ENCODE peak calls at places on chromosomes 1 and 21, in ten cellular contexts. P is transverse colon, V is uterus, G is endothelial cell, H is spleen, U is adrenal gland, Y is nephron progenitor cell, M is ovary, O is B cell, B is choroid plexus epithelial cell. R is an unnamed sample.

GRCh38 chr1:226519741-226520598 is 28.6 kb upstream of the STUM start:
- DNase-seq in G (no peak), V (no peak), H (no peak), P (no peak), U (peak), M (no peak), Y (no peak), O (no peak), B (no peak), R (no peak)

GRCh38 chr21:42452401-42453018 is 43.5 kb downstream of the RSPH1 start:
- DNase-seq in M (no peak), V (no peak), P (no peak), O (no peak), B (no peak), G (no peak), Y (no peak), U (no peak), H (peak), R (no peak)

GRCh38 chr1:76005755-76006154 is 68.8 kb upstream of the ST6GALNAC3 start:
- DNase-seq in B (no peak), M (no peak), H (no peak), Y (no peak), U (no peak), V (no peak), P (no peak), G (no peak), O (no peak), R (no peak)

GRCh38 chr1:202589190-202589680 is 121.0 kb downstream of the SYT2 start:
- DNase-seq in P (peak), U (peak), O (no peak), H (no peak), B (peak), G (peak), V (peak), Y (peak), M (peak), R (no peak)

GRCh38 chr1:18203645-18204044 is 96.0 kb downstream of the IGSF21 start:
- DNase-seq in M (no peak), O (no peak), Y (no peak), H (no peak), U (no peak), G (no peak), B (no peak), V (no peak), P (no peak), R (no peak)

GRCh38 chr1:243364866-243365265 is 109.0 kb downstream of the SDCCAG8 start:
- DNase-seq in U (no peak), V (no peak), Y (no peak), M (no peak), B (no peak), G (no peak), H (no peak), P (no peak), O (no peak), R (no peak)

GRCh38 chr21:34642211-34643075 is 26.4 kb upstream of the CLIC6 start:
- DNase-seq in H (no peak), P (no peak), G (no peak), M (no peak), Y (no peak), O (no peak), B (peak), V (no peak), U (no peak), R (peak)

GRCh38 chr1:25885602-25886001 is 10.1 kb upstream of the PAQR7 start:
- DNase-seq in B (no peak), P (no peak), G (no peak), U (no peak), Y (no peak), H (peak), M (no peak), O (no peak), V (no peak), R (no peak)

GRCh38 chr1:87331319-87332269 is 2.9 kb downstream of the LMO4 start:
- DNase-seq in M (peak), H (peak), G (peak), O (peak), P (peak), V (peak), U (peak), B (peak), Y (peak), R (peak)

GRCh38 chr1:196732526-196732925 is 42.1 kb upstream of the CFHR3 start:
- DNase-seq in O (no peak), B (peak), G (no peak), U (no peak), P (no peak), H (no peak), M (no peak), V (no peak), Y (no peak), R (no peak)

GRCh38 chr1:59029768-59030167 is 245.9 kb upstream of the JUN start:
- DNase-seq in V (no peak), B (peak), M (no peak), Y (no peak), O (no peak), U (no peak), P (no peak), H (no peak), G (no peak), R (no peak)

GRCh38 chr21:40840441-40840840 is 6.5 kb downstream of the DSCAM start:
- DNase-seq in B (no peak), H (no peak), V (no peak), P (no peak), M (no peak), U (no peak), Y (no peak), G (no peak), O (no peak), R (no peak)

GRCh38 chr1:234929369-234929768 is 199.3 kb downstream of the TOMM20 start:
- DNase-seq in G (no peak), B (no peak), M (no peak), U (no peak), V (no peak), H (no peak), O (no peak), P (no peak), Y (no peak), R (no peak)

DNA sequence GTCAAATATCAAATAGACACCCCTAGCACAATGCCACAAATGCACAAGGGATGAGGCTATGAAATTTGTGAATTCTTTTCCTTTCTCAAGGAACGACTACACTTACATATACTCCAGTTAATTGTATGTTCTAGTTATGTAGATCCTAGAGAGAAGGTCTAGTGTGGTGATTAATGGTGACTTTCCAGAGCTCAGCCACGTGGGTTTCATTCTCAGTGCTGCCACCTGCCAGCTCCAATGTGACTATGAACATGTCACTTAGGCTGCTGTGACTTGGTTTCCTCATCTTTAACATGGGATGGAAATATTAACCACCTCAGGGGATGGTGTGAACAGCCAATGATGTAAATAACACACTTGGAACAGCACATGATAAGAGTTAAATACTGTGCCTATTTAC is 138.3 kb downstream of the APP start:
- DNase-seq in H (no peak), O (no peak), G (no peak), U (no peak), P (no peak), B (peak), M (no peak), Y (no peak), V (no peak), R (no peak)
- TF ChIP-seq CTCF in H (no peak), O (no peak), G (no peak), U (no peak), P (no peak), B (peak), M (no peak), Y (no peak), V (no peak), R (no peak)

GRCh38 chr1:61055110-61055614 is 27.2 kb upstream of the NFIA start:
- DNase-seq in M (no peak), G (no peak), P (no peak), O (no peak), H (no peak), V (no peak), B (no peak), U (no peak), Y (no peak), R (no peak)
- TF ChIP-seq CTCF in M (no peak), G (no peak), P (no peak), O (no peak), H (no peak), V (no peak), B (no peak), U (no peak), Y (no peak), R (no peak)

DNA sequence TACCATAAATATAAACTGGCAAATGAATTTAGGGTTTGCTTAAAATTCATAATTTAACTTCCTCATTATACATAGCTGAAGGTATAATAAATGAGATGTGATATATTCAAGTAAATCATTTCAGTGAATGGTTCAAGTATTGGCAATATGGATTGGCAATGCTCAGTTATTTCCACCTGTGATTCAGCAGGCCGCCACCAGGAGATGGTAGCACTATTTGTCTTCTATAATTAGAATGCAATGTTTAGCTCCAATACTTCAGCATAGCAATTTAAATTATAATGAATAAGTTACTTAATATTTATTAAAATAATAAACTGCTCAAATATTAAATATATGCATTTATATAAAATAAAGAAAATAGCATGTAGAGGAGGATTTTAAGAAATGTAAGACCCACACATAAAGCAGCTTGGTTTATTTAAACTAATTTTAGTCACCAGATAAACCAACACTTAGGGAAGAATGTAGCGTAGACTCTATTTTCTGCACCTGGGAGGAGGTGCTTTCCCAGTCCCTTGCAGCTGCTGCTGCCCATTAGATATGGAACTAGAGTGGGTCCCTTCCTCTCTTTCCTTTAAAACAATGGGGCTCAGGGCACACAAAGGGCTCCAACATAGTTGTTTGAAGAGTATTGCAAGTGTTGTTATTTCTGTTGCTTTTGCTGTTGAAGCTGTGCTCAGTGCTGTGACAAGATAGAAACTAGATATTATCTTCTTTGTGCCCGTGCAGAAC is 62.1 kb downstream of the PLPPR4 start:
- DNase-seq in V (no peak), U (no peak), O (no peak), P (no peak), G (no peak), Y (no peak), B (peak), H (no peak), M (no peak), R (no peak)
- TF ChIP-seq CTCF in V (no peak), U (peak), O (no peak), P (no peak), G (peak), Y (peak), B (peak), H (no peak), M (no peak), R (no peak)

GRCh38 chr1:23798662-23799142 is 1.9 kb downstream of the GALE start:
- DNase-seq in M (no peak), V (no peak), U (no peak), P (peak), O (no peak), B (no peak), H (peak), G (peak), Y (no peak), R (no peak)
- TF ChIP-seq CTCF in M (no peak), V (no peak), U (no peak), P (no peak), O (no peak), B (peak), H (no peak), G (no peak), Y (no peak), R (no peak)

GRCh38 chr1:42184616-42185015 is 20.1 kb upstream of the GUCA2A start:
- DNase-seq in U (no peak), P (no peak), B (no peak), H (no peak), Y (no peak), O (no peak), V (no peak), G (no peak), M (no peak), R (no peak)

GRCh38 chr1:42183210-42183609 is 18.7 kb upstream of the GUCA2A start:
- DNase-seq in H (no peak), P (no peak), V (no peak), Y (no peak), M (no peak), U (no peak), B (no peak), G (no peak), O (no peak), R (no peak)

GRCh38 chr1:42186172-42186571 is 21.6 kb upstream of the GUCA2A start:
- DNase-seq in H (no peak), V (no peak), Y (no peak), P (no peak), M (no peak), O (no peak), G (no peak), B (peak), U (no peak), R (no peak)

GRCh38 chr1:42181687-42182086 is 17.1 kb upstream of the GUCA2A start:
- DNase-seq in U (no peak), H (no peak), Y (no peak), M (no peak), P (no peak), B (no peak), G (no peak), V (no peak), O (no peak), R (no peak)

DNA sequence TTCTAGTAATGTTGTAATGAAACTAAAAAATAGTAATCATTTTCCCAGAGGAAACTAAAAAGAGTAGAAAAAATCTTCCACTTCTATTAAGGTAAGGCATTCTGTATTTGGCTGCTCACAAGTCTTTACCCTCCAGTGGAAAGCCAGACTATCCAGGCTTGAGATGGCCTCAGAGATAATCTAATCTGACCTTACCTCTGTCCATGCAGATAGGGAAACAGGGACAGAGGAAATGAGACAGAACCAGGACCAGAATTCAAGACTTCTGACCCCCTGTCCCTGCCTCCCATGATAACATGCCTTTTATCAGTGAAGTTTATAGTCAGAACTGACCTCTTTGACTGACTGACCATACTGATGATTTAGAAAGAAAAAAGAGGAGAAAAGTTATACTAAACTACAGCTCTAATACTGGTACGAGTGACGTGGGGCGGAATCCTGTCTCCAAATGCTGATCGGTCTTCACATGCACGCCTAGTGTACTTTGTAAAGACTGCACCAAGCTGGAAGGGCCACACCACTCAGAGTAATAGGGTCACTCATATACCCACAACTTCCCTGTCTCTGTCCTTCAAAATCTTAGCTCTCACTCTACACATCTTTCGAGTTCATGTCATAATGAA is 19.2 kb upstream of the GUCA2A start:
- DNase-seq in M (no peak), Y (no peak), G (no peak), U (no peak), H (no peak), V (no peak), P (no peak), B (no peak), O (no peak), R (no peak)
- TF ChIP-seq CTCF in M (no peak), Y (no peak), G (no peak), U (no peak), H (no peak), V (no peak), P (no peak), B (no peak), O (no peak), R (no peak)

GRCh38 chr1:109812691-109813393 is 49.1 kb upstream of the EPS8L3 start:
- DNase-seq in G (no peak), V (no peak), M (no peak), Y (no peak), U (no peak), H (no peak), P (no peak), O (no peak), B (no peak), R (no peak)

GRCh38 chr1:109815809-109816791 is 52.4 kb upstream of the EPS8L3 start:
- DNase-seq in P (peak), H (no peak), Y (no peak), O (peak), V (no peak), B (peak), M (no peak), U (peak), G (no peak), R (peak)

GRCh38 chr1:109814223-109814622 is 50.5 kb upstream of the EPS8L3 start:
- DNase-seq in G (no peak), H (no peak), V (no peak), Y (no peak), U (peak), M (no peak), P (no peak), O (no peak), B (no peak), R (no peak)

GRCh38 chr1:109816975-109817535 is 53.3 kb upstream of the EPS8L3 start:
- DNase-seq in Y (no peak), P (no peak), M (no peak), H (no peak), G (no peak), V (no peak), O (no peak), U (peak), B (no peak), R (peak)

DNA sequence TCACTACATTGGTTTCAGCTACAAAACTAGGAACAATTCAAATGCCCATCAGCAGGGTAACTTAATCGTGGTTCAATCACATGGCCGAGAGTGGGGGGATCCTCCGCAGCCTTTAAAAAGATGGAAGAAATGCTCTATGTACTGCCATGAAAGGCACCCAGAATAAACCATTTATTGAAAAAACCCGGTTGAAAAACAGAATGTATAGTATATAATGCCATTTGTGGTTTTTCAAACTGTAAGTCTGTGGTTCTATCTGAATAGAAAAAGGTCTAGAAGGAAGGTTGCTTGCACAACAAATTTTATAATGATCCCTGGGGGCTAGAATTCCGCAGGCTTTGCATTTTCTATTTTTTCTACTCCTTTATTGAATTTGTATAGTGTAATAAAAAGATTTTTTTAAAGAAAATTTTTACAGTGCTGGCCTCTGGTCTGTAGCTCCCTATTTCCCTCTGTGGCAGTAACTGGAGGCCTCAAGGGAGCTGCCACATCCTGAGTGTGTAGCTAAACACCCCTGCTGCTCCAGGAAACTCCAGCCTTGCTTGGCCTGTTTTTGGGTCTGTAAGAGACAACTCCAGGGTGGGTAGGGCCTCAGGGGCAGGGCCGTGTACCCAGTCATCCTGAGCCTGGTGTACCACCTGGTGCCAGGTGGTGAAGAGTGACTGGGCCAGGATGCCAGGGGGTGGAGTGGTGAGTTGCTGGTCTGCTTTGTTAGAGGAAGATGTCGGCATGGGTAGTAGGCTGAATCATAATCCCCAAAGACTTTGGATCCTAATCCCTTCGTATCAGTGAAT is 51.5 kb upstream of the EPS8L3 start:
- DNase-seq in U (peak), H (no peak), B (no peak), P (no peak), G (no peak), O (no peak), Y (no peak), M (no peak), V (no peak), R (no peak)
- TF ChIP-seq CTCF in U (no peak), H (no peak), B (no peak), P (no peak), G (no peak), O (no peak), Y (no peak), M (no peak), V (no peak), R (no peak)

GRCh38 chr1:5913078-5913845 is 79.0 kb downstream of the NPHP4 start:
- DNase-seq in M (no peak), O (no peak), V (no peak), Y (no peak), P (no peak), B (peak), H (peak), U (peak), G (no peak), R (no peak)
- TF ChIP-seq CTCF in M (no peak), O (no peak), V (no peak), Y (no peak), P (no peak), B (no peak), H (no peak), U (no peak), G (no peak), R (no peak)

R was measured in GM10248.